ENCODE peak calls at places on chromosomes 4 and X, in eight cellular contexts. One of them, this sample, is unnamed. For H3K9me3, the result is how much of the 10 kb centered on the place peaks cover.

GRCh38 chr4:94833394-94833793 is 75.6 kb downstream of the BMPR1B start:
- DNase-seq in endodermal cell: no peak
- DNase-seq in aorta: no peak
- DNase-seq in CD8-positive, alpha-beta T cell: no peak
- DNase-seq in NT2/D1: no peak
- DNase-seq in upper lobe of right lung: no peak
- DNase-seq in GM23248: no peak
- DNase-seq in adipocyte: no peak
- DNase-seq in this sample: no peak

GRCh38 chr4:69649629-69650028 is 3.4 kb downstream of the UGT2A1 start:
- DNase-seq in endodermal cell: no peak
- DNase-seq in aorta: no peak
- DNase-seq in CD8-positive, alpha-beta T cell: no peak
- DNase-seq in NT2/D1: no peak
- DNase-seq in upper lobe of right lung: no peak
- DNase-seq in GM23248: no peak
- DNase-seq in adipocyte: no peak
- DNase-seq in this sample: no peak

GRCh38 chr4:153326513-153326912 is 18.0 kb upstream of the MND1 start:
- DNase-seq in endodermal cell: no peak
- DNase-seq in aorta: no peak
- DNase-seq in CD8-positive, alpha-beta T cell: no peak
- DNase-seq in NT2/D1: no peak
- DNase-seq in upper lobe of right lung: no peak
- DNase-seq in GM23248: peak
- DNase-seq in adipocyte: peak
- DNase-seq in this sample: no peak

GRCh38 chrX:54808109-54808604 is 612 bp downstream of the MAGED2 start:
- DNase-seq in endodermal cell: peak
- DNase-seq in aorta: peak
- DNase-seq in CD8-positive, alpha-beta T cell: peak
- DNase-seq in NT2/D1: peak
- DNase-seq in upper lobe of right lung: peak
- DNase-seq in GM23248: peak
- DNase-seq in adipocyte: peak
- DNase-seq in this sample: peak

GRCh38 chrX:100939336-100939735 is 10.6 kb upstream of the XKRX start:
- DNase-seq in endodermal cell: no peak
- DNase-seq in aorta: no peak
- DNase-seq in CD8-positive, alpha-beta T cell: peak
- DNase-seq in NT2/D1: no peak
- DNase-seq in upper lobe of right lung: no peak
- DNase-seq in GM23248: no peak
- DNase-seq in adipocyte: no peak
- DNase-seq in this sample: no peak

GRCh38 chrX:9681422-9681821 is 84.2 kb downstream of the GPR143 start:
- DNase-seq in endodermal cell: no peak
- DNase-seq in aorta: no peak
- DNase-seq in CD8-positive, alpha-beta T cell: no peak
- DNase-seq in NT2/D1: no peak
- DNase-seq in upper lobe of right lung: no peak
- DNase-seq in GM23248: peak
- DNase-seq in adipocyte: no peak
- DNase-seq in this sample: no peak

GRCh38 chr4:25767877-25768475 is 94.8 kb downstream of the SEL1L3 start:
- DNase-seq in endodermal cell: peak
- DNase-seq in aorta: no peak
- DNase-seq in CD8-positive, alpha-beta T cell: no peak
- DNase-seq in NT2/D1: peak
- DNase-seq in upper lobe of right lung: no peak
- DNase-seq in GM23248: peak
- DNase-seq in adipocyte: peak
- DNase-seq in this sample: no peak

GRCh38 chrX:17584248-17584681 is 153.0 kb upstream of the SCML1 start:
- DNase-seq in endodermal cell: no peak
- DNase-seq in aorta: no peak
- DNase-seq in CD8-positive, alpha-beta T cell: no peak
- DNase-seq in NT2/D1: no peak
- DNase-seq in upper lobe of right lung: no peak
- DNase-seq in GM23248: peak
- DNase-seq in adipocyte: peak
- DNase-seq in this sample: no peak

GRCh38 chr4:111943796-111944203 is 201.5 kb upstream of the FAM241A start:
- DNase-seq in endodermal cell: peak
- DNase-seq in aorta: no peak
- DNase-seq in CD8-positive, alpha-beta T cell: no peak
- DNase-seq in NT2/D1: peak
- DNase-seq in upper lobe of right lung: peak
- DNase-seq in GM23248: peak
- DNase-seq in adipocyte: no peak
- DNase-seq in this sample: no peak

GRCh38 chr4:32789026-32789608 is 2068.9 kb downstream of the PCDH7 start:
- DNase-seq in endodermal cell: no peak
- DNase-seq in aorta: no peak
- DNase-seq in CD8-positive, alpha-beta T cell: no peak
- DNase-seq in NT2/D1: peak
- DNase-seq in upper lobe of right lung: no peak
- DNase-seq in GM23248: peak
- DNase-seq in adipocyte: peak
- DNase-seq in this sample: no peak

GRCh38 chr4:84498203-84499026 is 677 bp downstream of the NKX6-1 start:
- DNase-seq in endodermal cell: peak
- DNase-seq in aorta: peak
- DNase-seq in CD8-positive, alpha-beta T cell: no peak
- DNase-seq in NT2/D1: no peak
- DNase-seq in upper lobe of right lung: peak
- DNase-seq in GM23248: peak
- DNase-seq in adipocyte: peak
- DNase-seq in this sample: no peak

GRCh38 chr4:84931961-84932360 is 34.5 kb downstream of the WDFY3 start:
- DNase-seq in endodermal cell: no peak
- DNase-seq in aorta: no peak
- DNase-seq in CD8-positive, alpha-beta T cell: no peak
- DNase-seq in NT2/D1: no peak
- DNase-seq in upper lobe of right lung: no peak
- DNase-seq in GM23248: no peak
- DNase-seq in adipocyte: no peak
- DNase-seq in this sample: no peak

GRCh38 chr4:1960170-1960825 is 48.5 kb downstream of the NELFA start:
- DNase-seq in endodermal cell: no peak
- DNase-seq in aorta: no peak
- DNase-seq in CD8-positive, alpha-beta T cell: no peak
- DNase-seq in NT2/D1: no peak
- DNase-seq in upper lobe of right lung: no peak
- DNase-seq in GM23248: peak
- DNase-seq in adipocyte: peak
- DNase-seq in this sample: no peak
- H3K9me3 ChIP-seq in endodermal cell: under half
- H3K9me3 ChIP-seq in aorta: under half
- H3K9me3 ChIP-seq in CD8-positive, alpha-beta T cell: under half
- H3K9me3 ChIP-seq in NT2/D1: under half
- H3K9me3 ChIP-seq in upper lobe of right lung: under half
- H3K9me3 ChIP-seq in GM23248: under half
- H3K9me3 ChIP-seq in adipocyte: under half
- H3K9me3 ChIP-seq in this sample: under half

DNA sequence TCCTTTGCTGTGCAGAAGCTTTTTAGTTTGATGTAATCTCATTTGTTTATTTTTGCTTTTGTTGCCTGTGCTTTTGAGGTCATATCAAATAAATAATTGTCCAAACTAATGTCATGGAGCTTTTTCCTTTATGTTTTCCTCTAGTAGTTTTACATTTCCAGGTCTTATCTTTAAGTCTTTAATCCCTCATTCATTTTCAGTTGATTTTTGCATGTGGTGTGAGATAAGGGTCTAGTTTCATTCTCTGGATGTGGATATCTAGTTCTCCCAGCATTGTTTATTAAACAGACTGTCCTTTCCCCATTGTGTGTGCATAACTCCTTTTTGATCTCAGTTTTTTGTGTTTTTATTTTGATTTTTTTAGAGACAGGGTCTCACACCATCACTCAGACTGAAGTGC is 179.1 kb upstream of the STK26 start:
- DNase-seq in endodermal cell: no peak
- DNase-seq in aorta: no peak
- DNase-seq in CD8-positive, alpha-beta T cell: no peak
- DNase-seq in NT2/D1: no peak
- DNase-seq in upper lobe of right lung: no peak
- DNase-seq in GM23248: no peak
- DNase-seq in adipocyte: no peak
- DNase-seq in this sample: no peak
- H3K9me3 ChIP-seq in endodermal cell: under half
- H3K9me3 ChIP-seq in aorta: under half
- H3K9me3 ChIP-seq in CD8-positive, alpha-beta T cell: under half
- H3K9me3 ChIP-seq in NT2/D1: under half
- H3K9me3 ChIP-seq in upper lobe of right lung: under half
- H3K9me3 ChIP-seq in GM23248: under half
- H3K9me3 ChIP-seq in adipocyte: under half
- H3K9me3 ChIP-seq in this sample: under half

GRCh38 chrX:149121526-149121925 is 383.6 kb downstream of the IDS start:
- DNase-seq in endodermal cell: no peak
- DNase-seq in aorta: no peak
- DNase-seq in CD8-positive, alpha-beta T cell: no peak
- DNase-seq in NT2/D1: no peak
- DNase-seq in upper lobe of right lung: no peak
- DNase-seq in GM23248: no peak
- DNase-seq in adipocyte: no peak
- DNase-seq in this sample: no peak
- H3K9me3 ChIP-seq in endodermal cell: under half
- H3K9me3 ChIP-seq in aorta: under half
- H3K9me3 ChIP-seq in CD8-positive, alpha-beta T cell: under half
- H3K9me3 ChIP-seq in NT2/D1: under half
- H3K9me3 ChIP-seq in upper lobe of right lung: under half
- H3K9me3 ChIP-seq in GM23248: under half
- H3K9me3 ChIP-seq in adipocyte: under half
- H3K9me3 ChIP-seq in this sample: under half

GRCh38 chr4:87427518-87427868 is 5.1 kb downstream of the NUDT9 start:
- DNase-seq in endodermal cell: no peak
- DNase-seq in aorta: no peak
- DNase-seq in CD8-positive, alpha-beta T cell: no peak
- DNase-seq in NT2/D1: no peak
- DNase-seq in upper lobe of right lung: no peak
- DNase-seq in GM23248: no peak
- DNase-seq in adipocyte: no peak
- DNase-seq in this sample: no peak
- H3K9me3 ChIP-seq in endodermal cell: under half
- H3K9me3 ChIP-seq in aorta: under half
- H3K9me3 ChIP-seq in CD8-positive, alpha-beta T cell: under half
- H3K9me3 ChIP-seq in NT2/D1: under half
- H3K9me3 ChIP-seq in upper lobe of right lung: under half
- H3K9me3 ChIP-seq in GM23248: under half
- H3K9me3 ChIP-seq in adipocyte: under half
- H3K9me3 ChIP-seq in this sample: under half

GRCh38 chrX:141897690-141898089 is 6.0 kb upstream of the MAGEC1 start:
- DNase-seq in endodermal cell: no peak
- DNase-seq in aorta: no peak
- DNase-seq in CD8-positive, alpha-beta T cell: no peak
- DNase-seq in NT2/D1: no peak
- DNase-seq in upper lobe of right lung: no peak
- DNase-seq in GM23248: no peak
- DNase-seq in adipocyte: no peak
- DNase-seq in this sample: no peak
- H3K9me3 ChIP-seq in endodermal cell: under half
- H3K9me3 ChIP-seq in aorta: under half
- H3K9me3 ChIP-seq in CD8-positive, alpha-beta T cell: under half
- H3K9me3 ChIP-seq in NT2/D1: under half
- H3K9me3 ChIP-seq in upper lobe of right lung: under half
- H3K9me3 ChIP-seq in GM23248: under half
- H3K9me3 ChIP-seq in adipocyte: under half
- H3K9me3 ChIP-seq in this sample: under half

DNA sequence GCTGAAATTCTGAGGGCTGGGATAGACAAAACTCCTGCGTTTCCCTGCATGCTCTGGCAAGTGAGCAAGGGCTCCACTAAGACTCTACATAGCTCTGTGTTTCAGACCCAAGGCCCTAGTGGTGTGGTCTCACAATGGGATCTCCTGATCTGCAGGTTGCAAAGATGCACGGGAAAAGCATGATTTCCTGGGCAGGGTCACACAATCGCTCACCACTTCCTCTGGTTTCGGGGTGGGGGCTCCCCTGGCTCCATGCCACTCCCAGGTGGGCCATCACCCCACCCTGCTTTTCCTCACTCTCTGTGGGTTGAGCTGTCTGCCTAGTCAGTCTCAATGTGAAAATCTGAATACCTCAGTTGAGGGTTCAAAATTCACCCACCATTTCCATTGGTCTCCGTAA is 111.5 kb downstream of the KLF8 start:
- DNase-seq in endodermal cell: no peak
- DNase-seq in aorta: no peak
- DNase-seq in CD8-positive, alpha-beta T cell: no peak
- DNase-seq in NT2/D1: no peak
- DNase-seq in upper lobe of right lung: no peak
- DNase-seq in GM23248: no peak
- DNase-seq in adipocyte: no peak
- DNase-seq in this sample: no peak
- H3K9me3 ChIP-seq in endodermal cell: under half
- H3K9me3 ChIP-seq in aorta: under half
- H3K9me3 ChIP-seq in CD8-positive, alpha-beta T cell: under half
- H3K9me3 ChIP-seq in NT2/D1: under half
- H3K9me3 ChIP-seq in upper lobe of right lung: under half
- H3K9me3 ChIP-seq in GM23248: under half
- H3K9me3 ChIP-seq in adipocyte: under half
- H3K9me3 ChIP-seq in this sample: under half

DNA sequence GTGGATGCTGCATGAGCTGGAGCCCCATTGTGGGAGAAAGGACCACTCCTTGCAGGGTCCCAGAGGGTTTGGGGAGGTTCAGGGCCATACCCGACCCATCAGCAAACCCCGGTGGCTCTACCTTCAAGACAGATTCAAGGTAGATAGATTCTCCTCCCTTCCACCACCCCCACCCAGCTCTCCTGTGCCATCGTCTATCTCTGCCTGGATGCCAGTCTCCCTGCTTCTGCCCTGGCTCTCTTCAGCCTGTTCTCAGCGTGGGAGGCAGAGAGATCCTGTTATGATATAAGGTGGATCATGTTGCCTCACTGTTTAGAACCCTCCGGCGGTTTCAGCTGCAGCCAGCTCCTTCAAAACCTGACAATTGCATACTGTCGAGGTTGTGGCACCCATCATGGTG is 5.4 kb downstream of the LAGE3 start:
- DNase-seq in endodermal cell: no peak
- DNase-seq in aorta: no peak
- DNase-seq in CD8-positive, alpha-beta T cell: no peak
- DNase-seq in NT2/D1: no peak
- DNase-seq in upper lobe of right lung: no peak
- DNase-seq in GM23248: no peak
- DNase-seq in adipocyte: no peak
- DNase-seq in this sample: no peak
- H3K9me3 ChIP-seq in endodermal cell: under half
- H3K9me3 ChIP-seq in aorta: under half
- H3K9me3 ChIP-seq in CD8-positive, alpha-beta T cell: under half
- H3K9me3 ChIP-seq in NT2/D1: under half
- H3K9me3 ChIP-seq in upper lobe of right lung: under half
- H3K9me3 ChIP-seq in GM23248: under half
- H3K9me3 ChIP-seq in adipocyte: under half
- H3K9me3 ChIP-seq in this sample: under half

DNA sequence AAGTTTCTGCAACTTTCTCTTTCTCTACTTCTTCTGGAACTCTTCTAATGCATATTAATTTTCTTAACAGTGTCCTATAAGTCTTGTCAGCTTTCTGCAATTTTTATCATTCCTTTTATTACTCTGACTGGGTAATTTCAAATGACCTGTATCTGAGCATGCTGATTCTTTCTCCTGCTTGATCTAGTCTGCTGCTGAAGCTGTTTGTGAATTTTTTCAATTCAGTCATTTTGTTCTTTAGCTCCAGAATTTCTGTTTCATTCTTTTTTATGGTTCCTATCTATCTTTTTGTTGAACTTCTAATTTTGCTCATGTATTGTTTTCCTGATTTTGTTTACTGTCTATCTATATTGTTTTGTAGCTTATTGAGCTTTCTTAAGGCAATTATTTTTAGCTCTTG is 1.5 kb upstream of the KLKB1 start:
- DNase-seq in endodermal cell: no peak
- DNase-seq in aorta: no peak
- DNase-seq in CD8-positive, alpha-beta T cell: no peak
- DNase-seq in NT2/D1: no peak
- DNase-seq in upper lobe of right lung: no peak
- DNase-seq in GM23248: no peak
- DNase-seq in adipocyte: no peak
- DNase-seq in this sample: no peak
- H3K9me3 ChIP-seq in endodermal cell: under half
- H3K9me3 ChIP-seq in aorta: under half
- H3K9me3 ChIP-seq in CD8-positive, alpha-beta T cell: under half
- H3K9me3 ChIP-seq in NT2/D1: under half
- H3K9me3 ChIP-seq in upper lobe of right lung: under half
- H3K9me3 ChIP-seq in GM23248: under half
- H3K9me3 ChIP-seq in adipocyte: under half
- H3K9me3 ChIP-seq in this sample: under half